ENCODE peak calls at places on chromosome 16, in eight cellular contexts. W, M, Y, U, H, N, D and R are unnamed samples.
A peak's percentile ranks its signal among the peaks of the same experiment; 100 is the strongest.

GRCh38 chr16:50847166-50847565 is 105.3 kb downstream of the CYLD start:
- DNase-seq in W (no peak), M (no peak), Y (no peak), U (no peak), H (no peak), N (no peak), D (no peak), R (no peak)

GRCh38 chr16:6897910-6898475 is 434.7 kb upstream of the RBFOX1 start:
- DNase-seq in W (no peak), M (no peak), Y (no peak), U (no peak), H (no peak), N (no peak), D (no peak), R (no peak)

GRCh38 chr16:48611329-48612137 is 1.6 kb upstream of the N4BP1 start:
- DNase-seq in W (no peak), M (no peak), Y (peak; percentile 79), U (no peak), H (peak; percentile 51), N (no peak), D (peak; percentile 84), R (no peak)

GRCh38 chr16:49513040-49513439 is 139.4 kb downstream of the C16orf78 start:
- DNase-seq in W (no peak), M (no peak), Y (no peak), U (no peak), H (no peak), N (no peak), D (no peak), R (no peak)

GRCh38 chr16:29804455-29805231 is 1.7 kb upstream of the MAZ start:
- DNase-seq in W (no peak), M (no peak), Y (no peak), U (no peak), H (no peak), N (peak; percentile 79), D (no peak), R (no peak)

GRCh38 chr16:77579283-77579985 is 142.9 kb upstream of the NUDT7 start:
- DNase-seq in W (no peak), M (no peak), Y (no peak), U (no peak), H (no peak), N (no peak), D (no peak), R (no peak)

GRCh38 chr16:79628501-79628975 is 28.0 kb upstream of the MAF start:
- DNase-seq in W (no peak), M (no peak), Y (peak; percentile 67), U (no peak), H (peak; percentile 5), N (no peak), D (peak; percentile 76), R (no peak)

GRCh38 chr16:72999541-73000019 is 48.3 kb downstream of the ZFHX3 start:
- DNase-seq in W (no peak), M (no peak), Y (no peak), U (no peak), H (no peak), N (no peak), D (no peak), R (no peak)

GRCh38 chr16:85757341-85757822 is 6.5 kb upstream of the C16orf74 start:
- DNase-seq in W (no peak), M (peak; percentile 23), Y (no peak), U (peak; percentile 30), H (no peak), N (no peak), D (peak; percentile 50), R (no peak)

GRCh38 chr16:88478889-88479794 is 26.1 kb downstream of the ZFPM1 start:
- DNase-seq in W (no peak), M (no peak), Y (no peak), U (no peak), H (no peak), N (peak; percentile 46), D (no peak), R (no peak)

GRCh38 chr16:56266981-56267607 is 75.8 kb downstream of the GNAO1 start:
- DNase-seq in W (no peak), M (no peak), Y (no peak), U (no peak), H (no peak), N (no peak), D (no peak), R (no peak)

GRCh38 chr16:4882261-4882632 is 35.0 kb downstream of the UBN1 start:
- DNase-seq in W (no peak), M (no peak), Y (no peak), U (no peak), H (no peak), N (no peak), D (no peak), R (peak; percentile 18)

GRCh38 chr16:86579268-86580062 is 1.1 kb downstream of the FOXL1 start:
- DNase-seq in W (no peak), M (no peak), Y (no peak), U (no peak), H (no peak), N (no peak), D (no peak), R (no peak)